ENCODE peak calls at places on chromosomes 4 and X, in five cellular contexts. X is body of pancreas, B is mucosa of gallbladder, S is HS-5, H is CD14-positive monocyte. Z is an unnamed sample.

GRCh38 chrX:9855536-9856320 is 69.5 kb downstream of the SHROOM2 start:
- DNase-seq in B (no peak), S (no peak), H (no peak), X (no peak), Z (no peak)

GRCh38 chrX:1601768-1602085 is 10.3 kb downstream of the AKAP17A start:
- DNase-seq in X (no peak), S (no peak), B (no peak), H (no peak), Z (no peak)

GRCh38 chr4:78032446-78032845 is 24.7 kb upstream of the FRAS1 start:
- DNase-seq in H (no peak), S (no peak), B (no peak), X (no peak), Z (no peak)

GRCh38 chr4:136355970-136356369 is 1176.3 kb downstream of the PCDH18 start:
- DNase-seq in X (no peak), S (no peak), B (no peak), H (no peak), Z (no peak)

GRCh38 chr4:3605491-3605890 is 73.3 kb upstream of the LRPAP1 start:
- DNase-seq in S (no peak), X (no peak), B (no peak), H (no peak), Z (no peak)

GRCh38 chrX:150933945-150934350 is 35.5 kb upstream of the CD99L2 start:
- DNase-seq in X (no peak), H (no peak), B (no peak), S (no peak), Z (no peak)

GRCh38 chr4:121308328-121308663 is 72.5 kb downstream of the QRFPR start:
- DNase-seq in S (no peak), X (no peak), H (no peak), B (no peak), Z (no peak)

GRCh38 chr4:177554966-177555574 is 112.8 kb upstream of the AGA start:
- DNase-seq in S (peak), B (no peak), X (peak), H (no peak), Z (no peak)

GRCh38 chr4:10063544-10064300 is 42.4 kb upstream of the SLC2A9 start:
- DNase-seq in H (peak), B (peak), S (no peak), X (peak), Z (no peak)

GRCh38 chrX:19257001-19257400 is 86.7 kb upstream of the PDHA1 start:
- DNase-seq in X (no peak), B (no peak), H (no peak), S (no peak), Z (no peak)

GRCh38 chr4:117417856-117418255 is 332.5 kb upstream of the TRAM1L1 start:
- DNase-seq in B (no peak), H (no peak), S (no peak), X (no peak), Z (no peak)

GRCh38 chrX:107715331-107716044 is 60.1 kb downstream of the TSC22D3 start:
- DNase-seq in H (no peak), X (no peak), B (no peak), S (no peak), Z (no peak)

Z was measured in D721Med.